ENCODE peak calls at places on chromosomes 2 and 18, in eight cellular contexts. One of them, this sample, is unnamed.

GRCh38 chr2:191050640-191050987 is 36.6 kb upstream of the STAT1 start:
- DNase-seq in psoas muscle: no peak
- DNase-seq in pancreas: no peak
- DNase-seq in Right ventricle myocardium superior: no peak
- DNase-seq in GM12864: no peak
- DNase-seq in NCI-H1105: no peak
- DNase-seq in HS-5: peak; percentile 58
- DNase-seq in fibroblast of pulmonary artery: peak; percentile 74
- DNase-seq in this sample: peak; percentile 75

GRCh38 chr18:68445131-68445530 is 269.8 kb downstream of the TMX3 start:
- DNase-seq in Right ventricle myocardium superior: no peak
- DNase-seq in GM12864: no peak
- DNase-seq in pancreas: no peak
- DNase-seq in HS-5: no peak
- DNase-seq in fibroblast of pulmonary artery: no peak
- DNase-seq in NCI-H1105: no peak
- DNase-seq in psoas muscle: no peak
- DNase-seq in this sample: no peak

GRCh38 chr2:54579682-54580349 is 123.7 kb downstream of the SPTBN1 start:
- DNase-seq in pancreas: no peak
- DNase-seq in NCI-H1105: no peak
- DNase-seq in Right ventricle myocardium superior: no peak
- DNase-seq in psoas muscle: no peak
- DNase-seq in fibroblast of pulmonary artery: no peak
- DNase-seq in HS-5: no peak
- DNase-seq in GM12864: no peak
- DNase-seq in this sample: no peak

GRCh38 chr18:46319793-46320192 is 215.6 kb downstream of the HAUS1 start:
- DNase-seq in GM12864: no peak
- DNase-seq in pancreas: no peak
- DNase-seq in HS-5: no peak
- DNase-seq in Right ventricle myocardium superior: no peak
- DNase-seq in fibroblast of pulmonary artery: no peak
- DNase-seq in psoas muscle: no peak
- DNase-seq in NCI-H1105: no peak
- DNase-seq in this sample: no peak

GRCh38 chr2:231932985-231933915 is 7.1 kb upstream of the NPPC start:
- DNase-seq in GM12864: no peak
- DNase-seq in psoas muscle: no peak
- DNase-seq in HS-5: no peak
- DNase-seq in NCI-H1105: no peak
- DNase-seq in pancreas: no peak
- DNase-seq in fibroblast of pulmonary artery: no peak
- DNase-seq in Right ventricle myocardium superior: no peak
- DNase-seq in this sample: no peak

GRCh38 chr2:86429335-86429734 is 11.8 kb upstream of the KDM3A start:
- DNase-seq in NCI-H1105: no peak
- DNase-seq in Right ventricle myocardium superior: no peak
- DNase-seq in GM12864: no peak
- DNase-seq in HS-5: no peak
- DNase-seq in psoas muscle: no peak
- DNase-seq in pancreas: no peak
- DNase-seq in fibroblast of pulmonary artery: no peak
- DNase-seq in this sample: no peak

GRCh38 chr2:66869076-66869475 is 434.2 kb downstream of the MEIS1 start:
- DNase-seq in GM12864: no peak
- DNase-seq in pancreas: no peak
- DNase-seq in HS-5: peak; percentile 83
- DNase-seq in NCI-H1105: no peak
- DNase-seq in Right ventricle myocardium superior: no peak
- DNase-seq in fibroblast of pulmonary artery: peak; percentile 61
- DNase-seq in psoas muscle: no peak
- DNase-seq in this sample: peak; percentile 89

GRCh38 chr2:53208815-53209214 is 558.8 kb upstream of the CHAC2 start:
- DNase-seq in psoas muscle: no peak
- DNase-seq in NCI-H1105: no peak
- DNase-seq in GM12864: no peak
- DNase-seq in HS-5: no peak
- DNase-seq in fibroblast of pulmonary artery: no peak
- DNase-seq in pancreas: no peak
- DNase-seq in Right ventricle myocardium superior: no peak
- DNase-seq in this sample: no peak

GRCh38 chr2:168935810-168936581 is 34.9 kb downstream of the G6PC2 start:
- DNase-seq in Right ventricle myocardium superior: no peak
- DNase-seq in GM12864: no peak
- DNase-seq in psoas muscle: no peak
- DNase-seq in NCI-H1105: no peak
- DNase-seq in pancreas: no peak
- DNase-seq in fibroblast of pulmonary artery: peak; percentile 71
- DNase-seq in HS-5: peak; percentile 80
- DNase-seq in this sample: peak; percentile 76

GRCh38 chr18:59911600-59911999 is 11.8 kb downstream of the PMAIP1 start:
- DNase-seq in Right ventricle myocardium superior: no peak
- DNase-seq in GM12864: no peak
- DNase-seq in HS-5: no peak
- DNase-seq in fibroblast of pulmonary artery: no peak
- DNase-seq in pancreas: no peak
- DNase-seq in psoas muscle: no peak
- DNase-seq in NCI-H1105: no peak
- DNase-seq in this sample: peak; percentile 16

GRCh38 chr2:37415128-37415817 is 70.8 kb downstream of the QPCT start:
- DNase-seq in NCI-H1105: no peak
- DNase-seq in Right ventricle myocardium superior: no peak
- DNase-seq in HS-5: no peak
- DNase-seq in psoas muscle: no peak
- DNase-seq in pancreas: no peak
- DNase-seq in fibroblast of pulmonary artery: peak; percentile 52
- DNase-seq in GM12864: no peak
- DNase-seq in this sample: peak; percentile 53

GRCh38 chr2:221844187-221844586 is 272.1 kb upstream of the EPHA4 start:
- DNase-seq in Right ventricle myocardium superior: no peak
- DNase-seq in HS-5: no peak
- DNase-seq in NCI-H1105: no peak
- DNase-seq in pancreas: no peak
- DNase-seq in psoas muscle: no peak
- DNase-seq in GM12864: no peak
- DNase-seq in fibroblast of pulmonary artery: no peak
- DNase-seq in this sample: no peak

GRCh38 chr2:85326406-85326945 is 1.3 kb downstream of the TGOLN2 start:
- DNase-seq in HS-5: no peak
- DNase-seq in psoas muscle: no peak
- DNase-seq in NCI-H1105: no peak
- DNase-seq in pancreas: no peak
- DNase-seq in Right ventricle myocardium superior: no peak
- DNase-seq in fibroblast of pulmonary artery: peak; percentile 71
- DNase-seq in GM12864: no peak
- DNase-seq in this sample: peak; percentile 42

GRCh38 chr2:43210467-43211303 is 15.7 kb downstream of the ZFP36L2 start:
- DNase-seq in Right ventricle myocardium superior: peak; percentile 77
- DNase-seq in GM12864: no peak
- DNase-seq in psoas muscle: peak; percentile 72
- DNase-seq in fibroblast of pulmonary artery: peak; percentile 80
- DNase-seq in pancreas: no peak
- DNase-seq in HS-5: no peak
- DNase-seq in NCI-H1105: no peak
- DNase-seq in this sample: peak; percentile 62

GRCh38 chr2:234292205-234292954 is 204.5 kb downstream of the ARL4C start:
- DNase-seq in Right ventricle myocardium superior: no peak
- DNase-seq in fibroblast of pulmonary artery: peak; percentile 86
- DNase-seq in HS-5: no peak
- DNase-seq in pancreas: no peak
- DNase-seq in NCI-H1105: no peak
- DNase-seq in GM12864: peak; percentile 84
- DNase-seq in psoas muscle: no peak
- DNase-seq in this sample: peak; percentile 83

GRCh38 chr2:112483047-112483473 is 1.1 kb downstream of the TTL start:
- DNase-seq in NCI-H1105: peak; percentile 23
- DNase-seq in Right ventricle myocardium superior: no peak
- DNase-seq in HS-5: peak; percentile 55
- DNase-seq in GM12864: no peak
- DNase-seq in pancreas: no peak
- DNase-seq in fibroblast of pulmonary artery: peak; percentile 59
- DNase-seq in psoas muscle: no peak
- DNase-seq in this sample: peak; percentile 55

GRCh38 chr2:240432820-240433801 is 2.4 kb upstream of the GPC1 start:
- DNase-seq in HS-5: no peak
- DNase-seq in fibroblast of pulmonary artery: no peak
- DNase-seq in pancreas: peak; percentile 4
- DNase-seq in NCI-H1105: no peak
- DNase-seq in GM12864: no peak
- DNase-seq in psoas muscle: peak; percentile 45
- DNase-seq in Right ventricle myocardium superior: peak; percentile 32
- DNase-seq in this sample: no peak

GRCh38 chr18:63249781-63250180 is 69.8 kb downstream of the BCL2 start:
- DNase-seq in psoas muscle: no peak
- DNase-seq in pancreas: no peak
- DNase-seq in fibroblast of pulmonary artery: no peak
- DNase-seq in HS-5: no peak
- DNase-seq in NCI-H1105: no peak
- DNase-seq in GM12864: no peak
- DNase-seq in Right ventricle myocardium superior: no peak
- DNase-seq in this sample: no peak

GRCh38 chr2:102082591-102083586 is 59.7 kb upstream of the IL1R1 start:
- DNase-seq in fibroblast of pulmonary artery: peak; percentile 95
- DNase-seq in HS-5: peak; percentile 45
- DNase-seq in Right ventricle myocardium superior: no peak
- DNase-seq in psoas muscle: no peak
- DNase-seq in NCI-H1105: no peak
- DNase-seq in pancreas: no peak
- DNase-seq in GM12864: peak; percentile 57
- DNase-seq in this sample: peak; percentile 96

GRCh38 chr2:218645126-218645525 is 14.3 kb downstream of the ZNF142 start:
- DNase-seq in psoas muscle: no peak
- DNase-seq in GM12864: no peak
- DNase-seq in HS-5: no peak
- DNase-seq in NCI-H1105: no peak
- DNase-seq in fibroblast of pulmonary artery: peak; percentile 61
- DNase-seq in pancreas: no peak
- DNase-seq in Right ventricle myocardium superior: no peak
- DNase-seq in this sample: peak; percentile 45

GRCh38 chr18:7633171-7633570 is 66.1 kb downstream of the PTPRM start:
- DNase-seq in NCI-H1105: no peak
- DNase-seq in pancreas: no peak
- DNase-seq in fibroblast of pulmonary artery: no peak
- DNase-seq in psoas muscle: no peak
- DNase-seq in Right ventricle myocardium superior: no peak
- DNase-seq in GM12864: no peak
- DNase-seq in HS-5: no peak
- DNase-seq in this sample: no peak

GRCh38 chr2:206915136-206915535 is 24.2 kb upstream of the CPO start:
- DNase-seq in Right ventricle myocardium superior: no peak
- DNase-seq in pancreas: no peak
- DNase-seq in NCI-H1105: no peak
- DNase-seq in fibroblast of pulmonary artery: peak; percentile 84
- DNase-seq in psoas muscle: no peak
- DNase-seq in GM12864: peak; percentile 10
- DNase-seq in HS-5: peak; percentile 95
- DNase-seq in this sample: peak; percentile 77

GRCh38 chr2:216830346-216830745 is 29.5 kb downstream of the TNP1 start:
- DNase-seq in Right ventricle myocardium superior: no peak
- DNase-seq in pancreas: no peak
- DNase-seq in GM12864: no peak
- DNase-seq in psoas muscle: no peak
- DNase-seq in NCI-H1105: peak; percentile 7
- DNase-seq in HS-5: no peak
- DNase-seq in fibroblast of pulmonary artery: no peak
- DNase-seq in this sample: no peak

GRCh38 chr2:177149155-177149503 is 63.5 kb upstream of the HNRNPA3 start:
- DNase-seq in NCI-H1105: no peak
- DNase-seq in HS-5: no peak
- DNase-seq in Right ventricle myocardium superior: no peak
- DNase-seq in psoas muscle: no peak
- DNase-seq in GM12864: no peak
- DNase-seq in pancreas: no peak
- DNase-seq in fibroblast of pulmonary artery: no peak
- DNase-seq in this sample: no peak

GRCh38 chr2:174902491-174903242 is 102.5 kb downstream of the CHN1 start:
- DNase-seq in Right ventricle myocardium superior: no peak
- DNase-seq in fibroblast of pulmonary artery: peak; percentile 67
- DNase-seq in pancreas: no peak
- DNase-seq in GM12864: no peak
- DNase-seq in HS-5: no peak
- DNase-seq in psoas muscle: no peak
- DNase-seq in NCI-H1105: no peak
- DNase-seq in this sample: peak; percentile 71

GRCh38 chr2:26885651-26886329 is 37.9 kb downstream of the DPYSL5 start:
- DNase-seq in pancreas: no peak
- DNase-seq in NCI-H1105: no peak
- DNase-seq in psoas muscle: no peak
- DNase-seq in Right ventricle myocardium superior: no peak
- DNase-seq in HS-5: no peak
- DNase-seq in GM12864: no peak
- DNase-seq in fibroblast of pulmonary artery: no peak
- DNase-seq in this sample: no peak

GRCh38 chr2:127637725-127638252 is 8.2 kb upstream of the GPR17 start:
- DNase-seq in psoas muscle: peak; percentile 67
- DNase-seq in GM12864: no peak
- DNase-seq in Right ventricle myocardium superior: peak; percentile 55
- DNase-seq in pancreas: no peak
- DNase-seq in NCI-H1105: no peak
- DNase-seq in HS-5: peak; percentile 67
- DNase-seq in fibroblast of pulmonary artery: peak; percentile 74
- DNase-seq in this sample: peak; percentile 91

GRCh38 chr2:191020742-191021381 is 6.9 kb upstream of the STAT1 start:
- DNase-seq in NCI-H1105: no peak
- DNase-seq in HS-5: peak; percentile 91
- DNase-seq in psoas muscle: peak; percentile 58
- DNase-seq in GM12864: no peak
- DNase-seq in pancreas: no peak
- DNase-seq in fibroblast of pulmonary artery: peak; percentile 93
- DNase-seq in Right ventricle myocardium superior: no peak
- DNase-seq in this sample: peak; percentile 87

GRCh38 chr2:237694423-237695194 is 67.2 kb downstream of the LRRFIP1 start:
- DNase-seq in psoas muscle: peak; percentile 56
- DNase-seq in fibroblast of pulmonary artery: no peak
- DNase-seq in Right ventricle myocardium superior: peak; percentile 60
- DNase-seq in pancreas: no peak
- DNase-seq in HS-5: no peak
- DNase-seq in NCI-H1105: no peak
- DNase-seq in GM12864: no peak
- DNase-seq in this sample: no peak